ENCODE peak calls at places on chromosomes 4 and X, in four cellular contexts. A, Y, P and K are unnamed samples.
A peak's percentile ranks its signal among the peaks of the same experiment; 100 is the strongest.

GRCh38 chr4:124018383-124019317 is 622.1 kb downstream of the SPRY1 start:
- DNase-seq in P (no peak), A (peak; percentile 87), Y (no peak), K (peak; percentile 66)

GRCh38 chrX:133005038-133005437 is 46.6 kb upstream of the HS6ST2 start:
- DNase-seq in P (no peak), Y (peak; percentile 1), A (peak; percentile 1), K (peak; percentile 4)

GRCh38 chr4:54085284-54085683 is 14.7 kb upstream of the GSX2 start:
- DNase-seq in P (no peak), Y (peak; percentile 93), A (no peak), K (no peak)

GRCh38 chrX:101362757-101363156 is 14.2 kb upstream of the TIMM8A start:
- DNase-seq in Y (no peak), A (no peak), P (no peak), K (peak; percentile 66)

GRCh38 chr4:161702287-161702686 is 461.5 kb downstream of the FSTL5 start:
- DNase-seq in Y (no peak), A (no peak), P (no peak), K (no peak)

GRCh38 chr4:70728096-70728495 is 6.3 kb downstream of the RUFY3 start:
- DNase-seq in A (no peak), P (no peak), Y (no peak), K (no peak)

GRCh38 chr4:151950993-151951726 is 190.4 kb upstream of the GATB start:
- DNase-seq in A (no peak), Y (no peak), P (no peak), K (no peak)

GRCh38 chr4:184203300-184203699 is 14.4 kb downstream of the ENPP6 start:
- DNase-seq in A (no peak), Y (no peak), P (no peak), K (no peak)

GRCh38 chr4:156718226-156718625 is 253.4 kb downstream of the PDGFC start:
- DNase-seq in A (no peak), P (no peak), Y (no peak), K (no peak)

GRCh38 chr4:48109413-48110263 is 24.4 kb downstream of the TXK start:
- DNase-seq in Y (peak; percentile 54), A (peak; percentile 77), P (no peak), K (peak; percentile 83)

GRCh38 chr4:99856166-99856565 is 38.1 kb downstream of the LAMTOR3 start:
- DNase-seq in P (no peak), Y (peak; percentile 72), A (no peak), K (peak; percentile 26)

GRCh38 chrX:27987862-27988646 is 6.8 kb upstream of the DCAF8L1 start:
- DNase-seq in P (no peak), Y (no peak), A (no peak), K (peak; percentile 6)

GRCh38 chr4:3871181-3871852 is 105.1 kb downstream of the ADRA2C start:
- DNase-seq in Y (no peak), P (peak; percentile 94), A (no peak), K (peak; percentile 87)

GRCh38 chr4:120062663-120063195 is 3.9 kb downstream of the MAD2L1 start:
- DNase-seq in A (no peak), P (no peak), Y (no peak), K (no peak)

GRCh38 chr4:74583066-74583700 is 138.2 kb downstream of the AREG start:
- DNase-seq in Y (peak; percentile 21), A (no peak), P (no peak), K (no peak)

GRCh38 chr4:38141808-38142500 is 181.8 kb downstream of the PTTG2 start:
- DNase-seq in Y (no peak), A (no peak), P (no peak), K (no peak)

GRCh38 chr4:180106122-180106521 is 2137.1 kb upstream of the TENM3 start:
- DNase-seq in P (no peak), Y (peak; percentile 5), A (no peak), K (no peak)

GRCh38 chr4:148926861-148927260 is 484.6 kb upstream of the NR3C2 start:
- DNase-seq in P (no peak), A (no peak), Y (peak; percentile 8), K (peak; percentile 1)

GRCh38 chr4:153045111-153045982 is 109.2 kb downstream of the FHDC1 start:
- DNase-seq in Y (peak; percentile 65), P (no peak), A (no peak), K (no peak)

GRCh38 chr4:25440478-25441030 is 63.5 kb downstream of the ANAPC4 start:
- DNase-seq in Y (no peak), A (no peak), P (no peak), K (no peak)

GRCh38 chr4:119041951-119042560 is 93.6 kb upstream of the MYOZ2 start:
- DNase-seq in Y (peak; percentile 68), A (peak; percentile 81), P (peak; percentile 70), K (peak; percentile 86)

GRCh38 chrX:121782544-121782943 is 735.1 kb downstream of the GLUD2 start:
- DNase-seq in P (no peak), A (no peak), Y (no peak), K (no peak)

GRCh38 chr4:31682796-31683195 is 962.6 kb downstream of the PCDH7 start:
- DNase-seq in P (no peak), A (no peak), Y (no peak), K (no peak)

GRCh38 chrX:55163171-55163570 is 57.0 kb upstream of the PAGE5 start:
- DNase-seq in P (no peak), A (no peak), Y (no peak), K (no peak)

GRCh38 chrX:133045986-133046385 is 50.9 kb downstream of the USP26 start:
- DNase-seq in A (no peak), P (no peak), Y (peak; percentile 9), K (peak; percentile 37)

GRCh38 chr4:156346959-156347385 is 393.3 kb upstream of the CTSO start:
- DNase-seq in A (no peak), Y (no peak), P (peak; percentile 32), K (peak; percentile 98)

GRCh38 chrX:66163849-66164401 is at the start of gene HEPH:
- DNase-seq in A (no peak), P (peak; percentile 36), Y (peak; percentile 21), K (peak; percentile 91)

GRCh38 chr4:10201356-10202223 is 85.0 kb upstream of the WDR1 start:
- DNase-seq in Y (peak; percentile 23), A (no peak), P (no peak), K (no peak)

GRCh38 chrX:68196939-68197791 is 236.1 kb downstream of the OPHN1 start:
- DNase-seq in P (peak; percentile 37), A (peak; percentile 37), Y (peak; percentile 57), K (peak; percentile 68)

GRCh38 chrX:103157511-103158316 is 57.2 kb upstream of the BEX4 start:
- DNase-seq in A (peak; percentile 15), Y (peak; percentile 22), P (no peak), K (peak; percentile 49)

GRCh38 chr4:98663226-98664006 is 5.0 kb upstream of the TSPAN5 start:
- DNase-seq in A (no peak), Y (no peak), P (no peak), K (no peak)

GRCh38 chr4:185036842-185037241 is 18.6 kb downstream of the HELT start:
- DNase-seq in A (peak; percentile 7), Y (no peak), P (no peak), K (peak; percentile 33)

GRCh38 chr4:154004859-154005520 is 216.1 kb upstream of the SFRP2 start:
- DNase-seq in Y (peak; percentile 73), P (no peak), A (no peak), K (peak; percentile 13)

GRCh38 chr4:158875026-158875425 is 106.2 kb downstream of the FNIP2 start:
- DNase-seq in P (no peak), A (no peak), Y (no peak), K (no peak)

GRCh38 chrX:50448565-50448964 is 22.1 kb downstream of the DGKK start:
- DNase-seq in P (no peak), A (peak; percentile 2), Y (peak; percentile 78), K (peak; percentile 82)

GRCh38 chr4:186746581-186746980 is 22.9 kb upstream of the FAT1 start:
- DNase-seq in A (no peak), P (no peak), Y (peak; percentile 19), K (no peak)

GRCh38 chr4:75710246-75710645 is 14.1 kb upstream of the USO1 start:
- DNase-seq in Y (no peak), P (no peak), A (no peak), K (no peak)

GRCh38 chr4:38563703-38564490 is 100.1 kb upstream of the KLF3 start:
- DNase-seq in P (no peak), A (no peak), Y (no peak), K (no peak)

GRCh38 chrX:2325076-2325784 is 175.5 kb downstream of the DHRSX start:
- DNase-seq in A (no peak), Y (peak; percentile 65), P (peak; percentile 33), K (no peak)
- H3K4me2 ChIP-seq in A (no peak overlapping the region), Y (peak overlapping the region; percentile 16), P (no peak overlapping the region), K (no peak overlapping the region)

DNA sequence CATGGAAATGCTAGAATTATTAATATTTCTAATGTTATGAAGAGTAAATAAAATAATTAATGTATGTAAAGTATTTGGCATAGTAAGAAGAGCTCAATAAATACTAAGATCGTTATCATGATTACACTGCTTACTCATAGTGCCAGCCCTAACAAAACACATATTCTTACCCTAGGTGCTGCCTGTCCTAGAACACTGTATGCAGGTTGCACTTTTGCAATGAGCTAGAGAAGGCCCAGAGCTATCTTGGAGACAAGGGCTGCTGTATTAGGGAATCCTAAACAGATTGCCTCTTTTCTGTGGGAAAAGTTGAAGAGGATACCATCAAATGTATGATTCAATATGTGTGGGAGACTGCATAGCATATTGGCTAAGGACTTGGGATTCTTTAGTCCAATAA is 48.0 kb upstream of the TMEM164 start:
- DNase-seq in P (no peak), A (no peak), Y (peak; percentile 59), K (no peak)
- H3K4me2 ChIP-seq in P (no peak overlapping the region), A (no peak overlapping the region), Y (no peak overlapping the region), K (no peak overlapping the region)

DNA sequence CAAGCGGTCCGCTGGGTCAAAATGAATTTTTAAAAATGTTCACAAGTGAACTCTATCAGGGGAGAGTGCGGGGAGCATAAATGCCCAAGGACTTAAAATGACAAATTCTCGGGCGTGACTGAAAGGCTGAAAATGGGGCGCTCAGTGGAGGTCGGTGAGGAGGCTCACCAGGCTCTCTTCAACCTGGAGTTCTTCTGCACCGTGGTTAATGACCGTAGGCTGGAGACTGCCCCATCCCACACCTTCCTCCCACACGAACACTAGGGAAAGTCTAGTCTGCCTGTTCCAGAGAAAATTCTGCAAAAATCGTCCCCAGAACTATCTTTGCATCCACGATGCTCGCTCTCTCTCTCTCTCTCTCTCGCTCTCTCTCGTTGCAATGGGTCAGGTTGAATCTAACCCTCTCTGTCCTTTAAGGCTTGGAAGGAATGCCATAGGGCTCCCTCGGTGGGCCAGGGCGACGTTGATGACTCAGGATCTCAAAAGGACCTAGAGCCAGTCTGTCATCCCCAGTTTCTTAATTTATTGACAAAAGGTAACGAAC is 111.5 kb downstream of the DCTD start:
- DNase-seq in Y (no peak), P (no peak), A (no peak), K (no peak)
- H3K4me2 ChIP-seq in Y (no peak overlapping the region), P (peak overlapping the region; percentile 87), A (no peak overlapping the region), K (no peak overlapping the region)

GRCh38 chrX:23811135-23811781 is 28.3 kb downstream of the SAT1 start:
- DNase-seq in P (no peak), A (no peak), Y (peak; percentile 34), K (no peak)
- H3K4me2 ChIP-seq in P (no peak overlapping the region), A (peak overlapping the region; percentile 47), Y (no peak overlapping the region), K (no peak overlapping the region)

GRCh38 chr4:5503295-5503694 is 205.1 kb downstream of the EVC2 start:
- DNase-seq in P (no peak), A (no peak), Y (no peak), K (no peak)
- H3K4me2 ChIP-seq in P (no peak overlapping the region), A (no peak overlapping the region), Y (no peak overlapping the region), K (no peak overlapping the region)